ENCODE peak calls at places on chromosomes 16 and 17, in nine cellular contexts. U, F, H, D, A, M, N, P and T are unnamed samples.

GRCh38 chr17:65418622-65419021 is 142.8 kb downstream of the AXIN2 start:
- DNase-seq in D (no peak), H (no peak), F (no peak), N (no peak), A (no peak), U (peak), M (peak), P (no peak), T (no peak)

GRCh38 chr16:80366023-80366422 is 174.8 kb upstream of the DYNLRB2 start:
- DNase-seq in D (no peak), F (no peak), A (no peak), H (no peak), U (peak), P (no peak), N (no peak), M (no peak), T (no peak)

GRCh38 chr17:2965621-2966275 is 97.7 kb downstream of the OR1D5 start:
- DNase-seq in D (no peak), N (peak), M (no peak), A (peak), H (no peak), P (peak), F (no peak), U (peak), T (no peak)

GRCh38 chr16:48210747-48211146 is 33.4 kb upstream of the LONP2 start:
- DNase-seq in P (no peak), H (no peak), A (no peak), D (no peak), M (no peak), U (peak), F (no peak), N (no peak), T (no peak)

GRCh38 chr17:6910987-6911603 is 79.6 kb upstream of the TEKT1 start:
- DNase-seq in F (no peak), N (no peak), A (peak), M (no peak), H (no peak), U (peak), P (peak), D (no peak), T (no peak)

GRCh38 chr17:65220732-65221131 is 83.6 kb downstream of the RGS9 start:
- DNase-seq in M (no peak), A (no peak), F (no peak), U (no peak), N (no peak), P (no peak), D (no peak), H (no peak), T (no peak)

GRCh38 chr17:182164-182751 is 808 bp upstream of the DOC2B start:
- DNase-seq in H (no peak), U (peak), N (no peak), D (no peak), M (no peak), A (no peak), P (no peak), F (peak), T (no peak)

GRCh38 chr16:74279266-74279665 is 17.3 kb upstream of the PSMD7 start:
- DNase-seq in N (no peak), D (no peak), H (no peak), U (no peak), M (no peak), A (no peak), P (no peak), F (no peak), T (no peak)

GRCh38 chr17:27109346-27109745 is 184.6 kb upstream of the WSB1 start:
- DNase-seq in M (no peak), H (no peak), U (no peak), D (no peak), F (no peak), P (no peak), A (no peak), N (no peak), T (no peak)

GRCh38 chr17:2393184-2393953 is 7.5 kb downstream of the MNT start:
- DNase-seq in U (peak), F (peak), M (peak), N (peak), P (peak), D (peak), A (peak), H (peak), T (peak)

DNA sequence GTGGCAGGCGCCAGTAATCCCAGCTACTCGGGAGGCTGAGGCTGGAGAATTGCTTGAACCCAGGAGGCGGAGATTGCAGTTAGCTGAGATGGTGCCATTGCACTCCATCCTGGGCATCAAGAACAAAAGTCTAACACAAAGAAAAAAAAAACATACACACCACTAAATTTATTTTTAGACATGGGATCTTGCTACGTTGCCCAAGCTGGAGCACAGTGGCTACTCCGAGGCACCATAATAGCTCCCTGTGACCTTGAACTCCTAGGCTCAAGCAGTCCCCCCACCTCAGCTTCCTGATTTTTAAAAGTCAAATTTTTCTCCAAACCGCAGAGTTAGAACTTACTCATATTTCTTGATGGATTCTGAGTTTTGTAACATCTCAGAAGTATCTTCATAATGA is 3.5 kb downstream of the CMTM4 start:
- DNase-seq in N (no peak), U (no peak), D (no peak), P (no peak), F (no peak), M (peak), A (no peak), H (no peak), T (no peak)
- TF ChIP-seq CTCF in N (no peak), U (no peak), D (no peak), P (no peak), F (no peak), M (no peak), A (no peak), H (no peak), T (no peak)

GRCh38 chr17:76540381-76541300 is 797 bp downstream of the PRCD start:
- DNase-seq in H (peak), D (peak), A (peak), U (peak), F (peak), M (peak), P (peak), N (peak), T (peak)
- TF ChIP-seq CTCF in H (no peak), D (no peak), A (peak), U (peak), F (no peak), M (no peak), P (peak), N (no peak), T (peak)

DNA sequence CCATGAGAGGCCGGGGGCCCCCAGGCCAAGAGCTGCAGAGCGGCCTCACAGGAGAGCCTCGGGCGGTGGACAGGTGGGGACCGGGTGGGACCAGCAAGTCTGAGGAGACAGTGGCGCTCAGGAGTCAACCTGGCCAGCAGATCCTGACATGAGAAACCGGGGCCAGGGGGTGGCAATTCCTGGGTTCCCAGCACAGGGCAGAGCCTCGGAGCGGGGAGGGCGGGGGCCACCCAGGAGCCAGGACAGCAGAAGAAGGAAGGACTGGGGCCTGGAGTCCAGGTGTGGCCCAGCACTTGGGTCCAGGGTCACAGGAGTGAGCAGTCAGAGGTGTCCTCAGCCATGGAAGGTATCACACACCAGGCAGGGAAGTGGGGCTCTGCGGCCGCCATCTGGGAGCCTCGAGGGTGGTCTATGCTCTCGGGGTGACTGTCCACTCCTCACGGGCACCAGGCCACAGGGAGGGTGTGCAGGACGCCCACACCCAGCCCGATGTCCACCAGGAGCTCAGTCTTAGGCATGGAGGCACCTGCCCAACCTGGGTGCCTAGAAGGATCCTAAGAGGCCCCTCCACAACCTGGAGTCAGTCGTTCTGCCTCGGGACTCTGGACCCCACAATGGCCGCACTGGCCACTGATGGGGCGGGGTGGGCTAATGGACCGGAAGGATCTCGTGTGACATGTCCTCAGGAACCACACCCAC is 29.1 kb downstream of the PIEZO1 start:
- DNase-seq in N (no peak), P (no peak), H (no peak), M (no peak), D (no peak), U (no peak), A (no peak), F (no peak), T (no peak)
- TF ChIP-seq CTCF in N (no peak), P (no peak), H (no peak), M (no peak), D (no peak), U (peak), A (no peak), F (no peak), T (no peak)

GRCh38 chr16:58336332-58337089 is 41.7 kb upstream of the PRSS54 start:
- DNase-seq in H (no peak), M (peak), N (peak), F (peak), A (peak), U (peak), P (peak), D (peak), T (peak)

GRCh38 chr16:58333937-58334336 is 39.1 kb upstream of the PRSS54 start:
- DNase-seq in N (no peak), H (no peak), P (no peak), F (no peak), M (no peak), D (no peak), U (no peak), A (no peak), T (no peak)

GRCh38 chr16:58337090-58337444 is 42.2 kb upstream of the PRSS54 start:
- DNase-seq in U (no peak), H (no peak), F (no peak), A (no peak), D (no peak), N (peak), M (no peak), P (no peak), T (no peak)

GRCh38 chr16:58338205-58338604 is 43.4 kb upstream of the PRSS54 start:
- DNase-seq in H (no peak), N (no peak), D (no peak), A (no peak), U (no peak), M (no peak), P (no peak), F (no peak), T (no peak)

GRCh38 chr16:58339452-58339938 is 44.7 kb upstream of the PRSS54 start:
- DNase-seq in F (no peak), D (no peak), U (peak), A (peak), M (no peak), P (no peak), H (no peak), N (peak), T (no peak)
- TF ChIP-seq CTCF in F (no peak), D (no peak), U (no peak), A (peak), M (no peak), P (peak), H (no peak), N (peak), T (peak)

GRCh38 chr16:83924686-83925085 is 25.8 kb downstream of the MLYCD start:
- DNase-seq in N (no peak), U (no peak), A (no peak), P (no peak), H (no peak), F (no peak), D (no peak), M (no peak), T (no peak)

GRCh38 chr16:83925095-83925905 is 26.4 kb downstream of the MLYCD start:
- DNase-seq in D (no peak), H (no peak), N (no peak), M (no peak), P (no peak), F (no peak), U (no peak), A (no peak), T (no peak)

GRCh38 chr16:83925957-83926725 is 26.9 kb upstream of the OSGIN1 start:
- DNase-seq in A (no peak), N (no peak), H (no peak), M (no peak), D (no peak), U (no peak), F (no peak), P (no peak), T (no peak)

GRCh38 chr16:83928341-83929055 is 24.5 kb upstream of the OSGIN1 start:
- DNase-seq in U (peak), N (no peak), M (no peak), D (no peak), F (no peak), H (no peak), P (peak), A (no peak), T (no peak)

GRCh38 chr16:83926726-83927397 is 26.2 kb upstream of the OSGIN1 start:
- DNase-seq in A (peak), N (peak), F (peak), M (peak), D (peak), H (no peak), U (peak), P (peak), T (peak)
- TF ChIP-seq CTCF in A (peak), N (peak), F (peak), M (peak), D (peak), H (peak), U (peak), P (peak), T (peak)